ENCODE peak calls at places on chromosomes 16 and 17, in ten cellular contexts. One of them, this sample, is unnamed.

GRCh38 chr17:27810211-27810901 is 10.0 kb upstream of the NOS2 start:
- DNase-seq in upper lobe of left lung: peak; percentile 7
- DNase-seq in HCT116: no peak
- DNase-seq in Panc1: no peak
- DNase-seq in stomach: no peak
- DNase-seq in endothelial cell of umbilical vein: no peak
- DNase-seq in H1: no peak
- DNase-seq in SK-N-SH: no peak
- DNase-seq in GM23338: peak; percentile 11
- DNase-seq in transverse colon: no peak
- DNase-seq in this sample: no peak

GRCh38 chr16:14307059-14307531 is 236.0 kb downstream of the MRTFB start:
- DNase-seq in upper lobe of left lung: no peak
- DNase-seq in HCT116: no peak
- DNase-seq in Panc1: no peak
- DNase-seq in stomach: no peak
- DNase-seq in endothelial cell of umbilical vein: no peak
- DNase-seq in H1: no peak
- DNase-seq in SK-N-SH: no peak
- DNase-seq in GM23338: peak; percentile 33
- DNase-seq in transverse colon: no peak
- DNase-seq in this sample: no peak

GRCh38 chr17:34420254-34420766 is 57.3 kb upstream of the CCL1 start:
- DNase-seq in upper lobe of left lung: peak; percentile 63
- DNase-seq in HCT116: peak; percentile 40
- DNase-seq in Panc1: peak; percentile 56
- DNase-seq in stomach: peak; percentile 68
- DNase-seq in endothelial cell of umbilical vein: peak; percentile 78
- DNase-seq in H1: peak; percentile 88
- DNase-seq in SK-N-SH: peak; percentile 85
- DNase-seq in GM23338: peak; percentile 82
- DNase-seq in transverse colon: peak; percentile 67
- DNase-seq in this sample: peak; percentile 57

GRCh38 chr16:46830902-46831647 is at the start of gene C16orf87:
- DNase-seq in upper lobe of left lung: peak; percentile 96
- DNase-seq in HCT116: peak; percentile 82
- DNase-seq in Panc1: no peak
- DNase-seq in stomach: peak; percentile 93
- DNase-seq in endothelial cell of umbilical vein: peak; percentile 93
- DNase-seq in H1: peak; percentile 92
- DNase-seq in SK-N-SH: peak; percentile 97
- DNase-seq in GM23338: peak; percentile 93
- DNase-seq in transverse colon: peak; percentile 93
- DNase-seq in this sample: peak; percentile 88

GRCh38 chr16:30115238-30115637 is 1.9 kb upstream of the GDPD3 start:
- DNase-seq in upper lobe of left lung: peak; percentile 72
- DNase-seq in HCT116: no peak
- DNase-seq in Panc1: no peak
- DNase-seq in stomach: peak; percentile 84
- DNase-seq in endothelial cell of umbilical vein: no peak
- DNase-seq in H1: no peak
- DNase-seq in SK-N-SH: no peak
- DNase-seq in GM23338: no peak
- DNase-seq in transverse colon: peak; percentile 90
- DNase-seq in this sample: no peak

GRCh38 chr17:49194297-49194607 is 16.1 kb downstream of the GNGT2 start:
- DNase-seq in upper lobe of left lung: no peak
- DNase-seq in HCT116: no peak
- DNase-seq in Panc1: no peak
- DNase-seq in stomach: no peak
- DNase-seq in endothelial cell of umbilical vein: no peak
- DNase-seq in H1: no peak
- DNase-seq in SK-N-SH: no peak
- DNase-seq in GM23338: no peak
- DNase-seq in transverse colon: no peak
- DNase-seq in this sample: no peak

GRCh38 chr16:907819-908218 is 63.0 kb downstream of the LMF1 start:
- DNase-seq in upper lobe of left lung: no peak
- DNase-seq in HCT116: no peak
- DNase-seq in Panc1: no peak
- DNase-seq in stomach: no peak
- DNase-seq in endothelial cell of umbilical vein: no peak
- DNase-seq in H1: no peak
- DNase-seq in SK-N-SH: no peak
- DNase-seq in GM23338: no peak
- DNase-seq in transverse colon: no peak
- DNase-seq in this sample: no peak

GRCh38 chr17:78781339-78782304 is at the start of gene CYTH1:
- DNase-seq in upper lobe of left lung: peak; percentile 45
- DNase-seq in HCT116: no peak
- DNase-seq in Panc1: no peak
- DNase-seq in stomach: peak; percentile 45
- DNase-seq in endothelial cell of umbilical vein: peak; percentile 41
- DNase-seq in H1: peak; percentile 72
- DNase-seq in SK-N-SH: peak; percentile 75
- DNase-seq in GM23338: peak; percentile 62
- DNase-seq in transverse colon: peak; percentile 59
- DNase-seq in this sample: no peak

GRCh38 chr16:25134306-25134705 is 22.8 kb downstream of the LCMT1 start:
- DNase-seq in upper lobe of left lung: no peak
- DNase-seq in HCT116: no peak
- DNase-seq in Panc1: no peak
- DNase-seq in stomach: no peak
- DNase-seq in endothelial cell of umbilical vein: no peak
- DNase-seq in H1: no peak
- DNase-seq in SK-N-SH: no peak
- DNase-seq in GM23338: no peak
- DNase-seq in transverse colon: no peak
- DNase-seq in this sample: no peak

GRCh38 chr17:8997994-8998628 is 23.2 kb upstream of the NTN1 start:
- DNase-seq in upper lobe of left lung: peak; percentile 72
- DNase-seq in HCT116: peak; percentile 51
- DNase-seq in Panc1: peak; percentile 51
- DNase-seq in stomach: peak; percentile 70
- DNase-seq in endothelial cell of umbilical vein: peak; percentile 52
- DNase-seq in H1: peak; percentile 85
- DNase-seq in SK-N-SH: peak; percentile 62
- DNase-seq in GM23338: peak; percentile 83
- DNase-seq in transverse colon: peak; percentile 67
- DNase-seq in this sample: no peak

GRCh38 chr17:45293413-45294211 is 23.2 kb downstream of the MAP3K14 start:
- DNase-seq in upper lobe of left lung: peak; percentile 96
- DNase-seq in HCT116: peak; percentile 65
- DNase-seq in Panc1: peak; percentile 87
- DNase-seq in stomach: peak; percentile 78
- DNase-seq in endothelial cell of umbilical vein: peak; percentile 94
- DNase-seq in H1: no peak
- DNase-seq in SK-N-SH: no peak
- DNase-seq in GM23338: no peak
- DNase-seq in transverse colon: peak; percentile 80
- DNase-seq in this sample: peak; percentile 77

GRCh38 chr16:11400076-11400475 is 54.8 kb downstream of the RMI2 start:
- DNase-seq in upper lobe of left lung: no peak
- DNase-seq in HCT116: no peak
- DNase-seq in Panc1: no peak
- DNase-seq in stomach: no peak
- DNase-seq in endothelial cell of umbilical vein: no peak
- DNase-seq in H1: no peak
- DNase-seq in SK-N-SH: peak; percentile 16
- DNase-seq in GM23338: no peak
- DNase-seq in transverse colon: no peak
- DNase-seq in this sample: no peak

GRCh38 chr16:70162041-70162451 is 11.5 kb upstream of the CLEC18C start:
- DNase-seq in upper lobe of left lung: no peak
- DNase-seq in HCT116: no peak
- DNase-seq in Panc1: peak; percentile 22
- DNase-seq in stomach: no peak
- DNase-seq in endothelial cell of umbilical vein: peak; percentile 60
- DNase-seq in H1: no peak
- DNase-seq in SK-N-SH: peak; percentile 9
- DNase-seq in GM23338: no peak
- DNase-seq in transverse colon: no peak
- DNase-seq in this sample: no peak

GRCh38 chr16:75456971-75457370 is 7.5 kb downstream of the TMEM170A start:
- DNase-seq in upper lobe of left lung: no peak
- DNase-seq in HCT116: no peak
- DNase-seq in Panc1: no peak
- DNase-seq in stomach: no peak
- DNase-seq in endothelial cell of umbilical vein: no peak
- DNase-seq in H1: no peak
- DNase-seq in SK-N-SH: no peak
- DNase-seq in GM23338: no peak
- DNase-seq in transverse colon: no peak
- DNase-seq in this sample: no peak

GRCh38 chr16:75458029-75458428 is 6.5 kb downstream of the TMEM170A start:
- DNase-seq in upper lobe of left lung: no peak
- DNase-seq in HCT116: no peak
- DNase-seq in Panc1: no peak
- DNase-seq in stomach: no peak
- DNase-seq in endothelial cell of umbilical vein: no peak
- DNase-seq in H1: no peak
- DNase-seq in SK-N-SH: no peak
- DNase-seq in GM23338: no peak
- DNase-seq in transverse colon: no peak
- DNase-seq in this sample: no peak

GRCh38 chr16:75457485-75458021 is 6.9 kb downstream of the TMEM170A start:
- DNase-seq in upper lobe of left lung: no peak
- DNase-seq in HCT116: no peak
- DNase-seq in Panc1: no peak
- DNase-seq in stomach: no peak
- DNase-seq in endothelial cell of umbilical vein: no peak
- DNase-seq in H1: no peak
- DNase-seq in SK-N-SH: no peak
- DNase-seq in GM23338: no peak
- DNase-seq in transverse colon: peak; percentile 55
- DNase-seq in this sample: no peak

GRCh38 chr16:75458439-75458838 is 6.0 kb downstream of the TMEM170A start:
- DNase-seq in upper lobe of left lung: no peak
- DNase-seq in HCT116: no peak
- DNase-seq in Panc1: no peak
- DNase-seq in stomach: no peak
- DNase-seq in endothelial cell of umbilical vein: no peak
- DNase-seq in H1: no peak
- DNase-seq in SK-N-SH: no peak
- DNase-seq in GM23338: no peak
- DNase-seq in transverse colon: no peak
- DNase-seq in this sample: no peak

GRCh38 chr16:75455677-75456076 is 8.8 kb downstream of the TMEM170A start:
- DNase-seq in upper lobe of left lung: no peak
- DNase-seq in HCT116: no peak
- DNase-seq in Panc1: no peak
- DNase-seq in stomach: no peak
- DNase-seq in endothelial cell of umbilical vein: no peak
- DNase-seq in H1: no peak
- DNase-seq in SK-N-SH: no peak
- DNase-seq in GM23338: no peak
- DNase-seq in transverse colon: no peak
- DNase-seq in this sample: no peak
- H3K4me1 ChIP-seq in upper lobe of left lung: peaks cover 9% of the 10 kb centered on the region
- H3K4me1 ChIP-seq in HCT116: no peaks in the 10 kb centered on the region
- H3K4me1 ChIP-seq in Panc1: no peaks in the 10 kb centered on the region
- H3K4me1 ChIP-seq in stomach: peaks cover 32% of the 10 kb centered on the region
- H3K4me1 ChIP-seq in endothelial cell of umbilical vein: peaks cover 2% of the 10 kb centered on the region
- H3K4me1 ChIP-seq in H1: peaks cover 3% of the 10 kb centered on the region
- H3K4me1 ChIP-seq in SK-N-SH: peaks cover 28% of the 10 kb centered on the region
- H3K4me1 ChIP-seq in GM23338: peaks cover 26% of the 10 kb centered on the region
- H3K4me1 ChIP-seq in transverse colon: peaks cover 33% of the 10 kb centered on the region
- H3K4me1 ChIP-seq in this sample: no peaks in the 10 kb centered on the region

DNA sequence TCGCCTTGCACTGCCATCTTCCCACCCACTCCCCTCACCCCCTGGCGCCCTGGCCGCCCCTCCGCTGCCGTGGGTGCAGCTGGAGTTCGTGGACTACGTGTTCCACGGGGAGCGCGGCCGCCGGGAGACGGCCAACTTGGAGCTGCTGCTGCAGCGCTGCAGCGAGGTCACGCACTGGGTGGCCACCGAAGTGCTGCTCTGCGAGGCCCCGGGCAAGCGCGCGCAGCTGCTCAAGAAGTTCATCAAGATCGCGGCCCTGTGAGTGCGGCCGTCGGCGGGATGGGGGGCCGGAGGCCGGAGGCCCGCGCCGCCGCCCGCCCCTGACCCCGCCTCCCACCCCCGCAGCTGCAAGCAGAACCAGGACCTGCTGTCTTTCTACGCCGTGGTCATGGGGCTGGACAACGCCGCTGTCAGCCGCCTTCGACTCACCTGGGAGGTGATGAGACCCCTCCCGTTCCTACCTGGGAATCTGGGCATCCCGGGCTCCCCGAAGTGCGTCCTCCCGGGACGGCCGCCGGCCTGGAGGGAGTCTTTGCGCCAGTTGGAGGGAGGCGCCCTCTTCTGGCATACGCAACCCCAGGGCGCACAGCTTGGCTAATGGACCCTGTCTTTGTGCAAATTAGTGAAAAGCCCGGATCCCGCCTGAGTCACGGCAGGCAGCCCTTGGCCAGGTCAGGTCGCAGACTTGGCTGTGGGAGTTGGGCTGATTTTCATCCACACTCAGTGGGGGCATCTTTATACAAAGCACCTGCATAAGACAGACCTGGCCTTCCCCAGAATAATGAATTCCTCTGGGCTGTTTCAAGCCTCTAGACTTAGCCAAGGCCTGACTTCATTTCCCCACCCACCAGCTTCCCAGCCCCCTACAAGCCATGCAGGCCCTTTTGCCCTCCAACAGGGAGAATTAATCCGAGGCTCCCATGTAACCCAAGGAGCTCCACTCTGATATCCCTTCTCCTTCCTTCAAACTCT is 14.3 kb downstream of the RAPGEFL1 start:
- DNase-seq in upper lobe of left lung: peak; percentile 84
- DNase-seq in HCT116: peak; percentile 43
- DNase-seq in Panc1: no peak
- DNase-seq in stomach: peak; percentile 76
- DNase-seq in endothelial cell of umbilical vein: peak; percentile 88
- DNase-seq in H1: peak; percentile 87
- DNase-seq in SK-N-SH: peak; percentile 87
- DNase-seq in GM23338: peak; percentile 88
- DNase-seq in transverse colon: peak; percentile 77
- DNase-seq in this sample: peak; percentile 75
- TF ChIP-seq POLR2AphosphoS5 in upper lobe of left lung: no peak
- TF ChIP-seq POLR2AphosphoS5 in HCT116: no peak
- TF ChIP-seq POLR2AphosphoS5 in Panc1: no peak
- TF ChIP-seq POLR2AphosphoS5 in stomach: peak; percentile 48
- TF ChIP-seq POLR2AphosphoS5 in endothelial cell of umbilical vein: peak; percentile 55
- TF ChIP-seq POLR2AphosphoS5 in H1: no peak
- TF ChIP-seq POLR2AphosphoS5 in SK-N-SH: peak; percentile 20
- TF ChIP-seq POLR2AphosphoS5 in GM23338: no peak
- TF ChIP-seq POLR2AphosphoS5 in transverse colon: no peak
- TF ChIP-seq POLR2AphosphoS5 in this sample: peak; percentile 61

GRCh38 chr17:1487939-1488825 is 4.3 kb downstream of the MYO1C start:
- DNase-seq in upper lobe of left lung: peak; percentile 90
- DNase-seq in HCT116: no peak
- DNase-seq in Panc1: no peak
- DNase-seq in stomach: peak; percentile 88
- DNase-seq in endothelial cell of umbilical vein: peak; percentile 80
- DNase-seq in H1: peak; percentile 87
- DNase-seq in SK-N-SH: peak; percentile 94
- DNase-seq in GM23338: peak; percentile 90
- DNase-seq in transverse colon: peak; percentile 90
- DNase-seq in this sample: peak; percentile 83
- H3K4me1 ChIP-seq in upper lobe of left lung: peaks cover 73% of the 10 kb centered on the region
- H3K4me1 ChIP-seq in HCT116: peaks cover 27% of the 10 kb centered on the region
- H3K4me1 ChIP-seq in Panc1: peaks cover 25% of the 10 kb centered on the region
- H3K4me1 ChIP-seq in stomach: peaks cover 86% of the 10 kb centered on the region
- H3K4me1 ChIP-seq in endothelial cell of umbilical vein: peaks cover 37% of the 10 kb centered on the region
- H3K4me1 ChIP-seq in H1: peaks cover 11% of the 10 kb centered on the region
- H3K4me1 ChIP-seq in SK-N-SH: peaks cover 40% of the 10 kb centered on the region
- H3K4me1 ChIP-seq in GM23338: peaks cover 19% of the 10 kb centered on the region
- H3K4me1 ChIP-seq in transverse colon: peaks cover 82% of the 10 kb centered on the region
- H3K4me1 ChIP-seq in this sample: peaks cover 18% of the 10 kb centered on the region

GRCh38 chr17:28901866-28902818 is 737 bp downstream of the DHRS13 start:
- DNase-seq in upper lobe of left lung: peak; percentile 62
- DNase-seq in HCT116: no peak
- DNase-seq in Panc1: no peak
- DNase-seq in stomach: peak; percentile 46
- DNase-seq in endothelial cell of umbilical vein: no peak
- DNase-seq in H1: no peak
- DNase-seq in SK-N-SH: peak; percentile 83
- DNase-seq in GM23338: peak; percentile 71
- DNase-seq in transverse colon: peak; percentile 65
- DNase-seq in this sample: peak; percentile 55
- TF ChIP-seq POLR2AphosphoS5 in upper lobe of left lung: no peak
- TF ChIP-seq POLR2AphosphoS5 in HCT116: no peak
- TF ChIP-seq POLR2AphosphoS5 in Panc1: no peak
- TF ChIP-seq POLR2AphosphoS5 in stomach: no peak
- TF ChIP-seq POLR2AphosphoS5 in endothelial cell of umbilical vein: no peak
- TF ChIP-seq POLR2AphosphoS5 in H1: no peak
- TF ChIP-seq POLR2AphosphoS5 in SK-N-SH: no peak
- TF ChIP-seq POLR2AphosphoS5 in GM23338: no peak
- TF ChIP-seq POLR2AphosphoS5 in transverse colon: no peak
- TF ChIP-seq POLR2AphosphoS5 in this sample: peak; percentile 7